ENCODE peak calls at places on chromosomes 12 and 14, in seven cellular contexts. One of them, this sample, is unnamed.

GRCh38 chr12:121263206-121263605 is 33.3 kb downstream of the CAMKK2 start:
- DNase-seq in tibial artery: no peak
- DNase-seq in CD8-positive, alpha-beta T cell: no peak
- DNase-seq in Karpas-422: no peak
- DNase-seq in mesendoderm: no peak
- DNase-seq in A549: no peak
- DNase-seq in pancreas: no peak
- DNase-seq in this sample: no peak

GRCh38 chr12:31589896-31590729 is 823 bp downstream of the DENND5B start:
- DNase-seq in CD8-positive, alpha-beta T cell: peak; percentile 28
- DNase-seq in pancreas: peak; percentile 76
- DNase-seq in A549: peak; percentile 81
- DNase-seq in tibial artery: peak; percentile 86
- DNase-seq in Karpas-422: peak; percentile 68
- DNase-seq in mesendoderm: peak; percentile 72
- DNase-seq in this sample: peak; percentile 32

GRCh38 chr14:91152499-91152898 is 38.6 kb downstream of the DGLUCY start:
- DNase-seq in Karpas-422: no peak
- DNase-seq in CD8-positive, alpha-beta T cell: no peak
- DNase-seq in pancreas: no peak
- DNase-seq in tibial artery: no peak
- DNase-seq in A549: no peak
- DNase-seq in mesendoderm: no peak
- DNase-seq in this sample: no peak

GRCh38 chr12:124392271-124392990 is 97.5 kb downstream of the RFLNA start:
- DNase-seq in tibial artery: peak; percentile 87
- DNase-seq in Karpas-422: peak; percentile 90
- DNase-seq in pancreas: no peak
- DNase-seq in CD8-positive, alpha-beta T cell: no peak
- DNase-seq in A549: peak; percentile 92
- DNase-seq in mesendoderm: peak; percentile 87
- DNase-seq in this sample: no peak

GRCh38 chr12:11754256-11754655 is 104.8 kb downstream of the ETV6 start:
- DNase-seq in pancreas: no peak
- DNase-seq in Karpas-422: no peak
- DNase-seq in A549: no peak
- DNase-seq in mesendoderm: no peak
- DNase-seq in CD8-positive, alpha-beta T cell: no peak
- DNase-seq in tibial artery: no peak
- DNase-seq in this sample: no peak

GRCh38 chr14:91920526-91920925 is 27.0 kb downstream of the FBLN5 start:
- DNase-seq in tibial artery: no peak
- DNase-seq in mesendoderm: no peak
- DNase-seq in A549: no peak
- DNase-seq in CD8-positive, alpha-beta T cell: no peak
- DNase-seq in pancreas: no peak
- DNase-seq in Karpas-422: no peak
- DNase-seq in this sample: no peak

GRCh38 chr12:113535100-113535499 is 63.4 kb upstream of the LHX5 start:
- DNase-seq in pancreas: no peak
- DNase-seq in Karpas-422: no peak
- DNase-seq in A549: no peak
- DNase-seq in mesendoderm: no peak
- DNase-seq in CD8-positive, alpha-beta T cell: no peak
- DNase-seq in tibial artery: no peak
- DNase-seq in this sample: no peak

GRCh38 chr14:102211240-102211639 is 71.5 kb downstream of the WDR20 start:
- DNase-seq in pancreas: no peak
- DNase-seq in Karpas-422: no peak
- DNase-seq in CD8-positive, alpha-beta T cell: no peak
- DNase-seq in mesendoderm: no peak
- DNase-seq in A549: no peak
- DNase-seq in tibial artery: no peak
- DNase-seq in this sample: no peak

GRCh38 chr12:92210062-92210461 is 64.4 kb upstream of the BTG1 start:
- DNase-seq in pancreas: no peak
- DNase-seq in CD8-positive, alpha-beta T cell: no peak
- DNase-seq in mesendoderm: no peak
- DNase-seq in Karpas-422: no peak
- DNase-seq in A549: no peak
- DNase-seq in tibial artery: no peak
- DNase-seq in this sample: no peak

GRCh38 chr12:31491819-31492598 is 98.9 kb downstream of the DENND5B start:
- DNase-seq in CD8-positive, alpha-beta T cell: no peak
- DNase-seq in pancreas: peak; percentile 21
- DNase-seq in mesendoderm: peak; percentile 77
- DNase-seq in tibial artery: no peak
- DNase-seq in Karpas-422: no peak
- DNase-seq in A549: peak; percentile 77
- DNase-seq in this sample: no peak

GRCh38 chr14:90000935-90001334 is 45.2 kb downstream of the TDP1 start:
- DNase-seq in tibial artery: no peak
- DNase-seq in CD8-positive, alpha-beta T cell: no peak
- DNase-seq in Karpas-422: no peak
- DNase-seq in pancreas: no peak
- DNase-seq in A549: no peak
- DNase-seq in mesendoderm: no peak
- DNase-seq in this sample: no peak

GRCh38 chr12:65879878-65880277 is 55.6 kb downstream of the HMGA2 start:
- DNase-seq in A549: no peak
- DNase-seq in pancreas: no peak
- DNase-seq in CD8-positive, alpha-beta T cell: no peak
- DNase-seq in tibial artery: no peak
- DNase-seq in Karpas-422: no peak
- DNase-seq in mesendoderm: no peak
- DNase-seq in this sample: no peak

GRCh38 chr14:68606644-68607043 is 186.2 kb downstream of the ZFP36L1 start:
- DNase-seq in A549: no peak
- DNase-seq in CD8-positive, alpha-beta T cell: no peak
- DNase-seq in Karpas-422: no peak
- DNase-seq in mesendoderm: no peak
- DNase-seq in tibial artery: no peak
- DNase-seq in pancreas: peak; percentile 2
- DNase-seq in this sample: no peak

GRCh38 chr12:68814490-68815231 is 6.7 kb downstream of the MDM2 start:
- DNase-seq in tibial artery: no peak
- DNase-seq in Karpas-422: no peak
- DNase-seq in CD8-positive, alpha-beta T cell: no peak
- DNase-seq in mesendoderm: no peak
- DNase-seq in pancreas: no peak
- DNase-seq in A549: no peak
- DNase-seq in this sample: no peak

GRCh38 chr12:117151195-117152031 is 38.9 kb downstream of the FBXO21 start:
- DNase-seq in Karpas-422: no peak
- DNase-seq in CD8-positive, alpha-beta T cell: no peak
- DNase-seq in pancreas: no peak
- DNase-seq in mesendoderm: peak; percentile 88
- DNase-seq in tibial artery: peak; percentile 79
- DNase-seq in A549: peak; percentile 94
- DNase-seq in this sample: peak; percentile 55

GRCh38 chr14:37598973-37599526 is 3.6 kb downstream of the TTC6 start:
- DNase-seq in CD8-positive, alpha-beta T cell: no peak
- DNase-seq in pancreas: no peak
- DNase-seq in tibial artery: no peak
- DNase-seq in Karpas-422: no peak
- DNase-seq in mesendoderm: no peak
- DNase-seq in A549: no peak
- DNase-seq in this sample: no peak
- H3K4me3 ChIP-seq in CD8-positive, alpha-beta T cell: no peak overlapping the region
- H3K4me3 ChIP-seq in pancreas: no peak overlapping the region
- H3K4me3 ChIP-seq in tibial artery: no peak overlapping the region
- H3K4me3 ChIP-seq in Karpas-422: no peak overlapping the region
- H3K4me3 ChIP-seq in mesendoderm: no peak overlapping the region
- H3K4me3 ChIP-seq in A549: no peak overlapping the region
- H3K4me3 ChIP-seq in this sample: no peak overlapping the region

GRCh38 chr12:105855691-105856405 is 282.9 kb downstream of the NUAK1 start:
- DNase-seq in A549: no peak
- DNase-seq in CD8-positive, alpha-beta T cell: no peak
- DNase-seq in mesendoderm: no peak
- DNase-seq in tibial artery: no peak
- DNase-seq in Karpas-422: no peak
- DNase-seq in pancreas: no peak
- DNase-seq in this sample: no peak

GRCh38 chr12:105850103-105850968 is 288.4 kb downstream of the NUAK1 start:
- DNase-seq in mesendoderm: peak; percentile 51
- DNase-seq in Karpas-422: no peak
- DNase-seq in pancreas: no peak
- DNase-seq in CD8-positive, alpha-beta T cell: no peak
- DNase-seq in tibial artery: no peak
- DNase-seq in A549: no peak
- DNase-seq in this sample: no peak

GRCh38 chr12:105848286-105848685 is 290.5 kb downstream of the NUAK1 start:
- DNase-seq in pancreas: no peak
- DNase-seq in Karpas-422: no peak
- DNase-seq in mesendoderm: peak; percentile 93
- DNase-seq in A549: no peak
- DNase-seq in CD8-positive, alpha-beta T cell: no peak
- DNase-seq in tibial artery: no peak
- DNase-seq in this sample: no peak

GRCh38 chr12:105852496-105852895 is 286.3 kb downstream of the NUAK1 start:
- DNase-seq in mesendoderm: peak; percentile 26
- DNase-seq in tibial artery: no peak
- DNase-seq in Karpas-422: no peak
- DNase-seq in pancreas: no peak
- DNase-seq in CD8-positive, alpha-beta T cell: no peak
- DNase-seq in A549: no peak
- DNase-seq in this sample: no peak

GRCh38 chr12:105852958-105853357 is 285.8 kb downstream of the NUAK1 start:
- DNase-seq in pancreas: no peak
- DNase-seq in CD8-positive, alpha-beta T cell: no peak
- DNase-seq in mesendoderm: no peak
- DNase-seq in tibial artery: no peak
- DNase-seq in Karpas-422: no peak
- DNase-seq in A549: no peak
- DNase-seq in this sample: peak; percentile 33
- H3K27ac ChIP-seq in pancreas: no peak overlapping the region
- H3K27ac ChIP-seq in CD8-positive, alpha-beta T cell: no peak overlapping the region
- H3K27ac ChIP-seq in mesendoderm: no peak overlapping the region
- H3K27ac ChIP-seq in tibial artery: peak overlapping the region; percentile 60
- H3K27ac ChIP-seq in Karpas-422: no peak overlapping the region
- H3K27ac ChIP-seq in A549: no peak overlapping the region
- H3K27ac ChIP-seq in this sample: no peak overlapping the region

DNA sequence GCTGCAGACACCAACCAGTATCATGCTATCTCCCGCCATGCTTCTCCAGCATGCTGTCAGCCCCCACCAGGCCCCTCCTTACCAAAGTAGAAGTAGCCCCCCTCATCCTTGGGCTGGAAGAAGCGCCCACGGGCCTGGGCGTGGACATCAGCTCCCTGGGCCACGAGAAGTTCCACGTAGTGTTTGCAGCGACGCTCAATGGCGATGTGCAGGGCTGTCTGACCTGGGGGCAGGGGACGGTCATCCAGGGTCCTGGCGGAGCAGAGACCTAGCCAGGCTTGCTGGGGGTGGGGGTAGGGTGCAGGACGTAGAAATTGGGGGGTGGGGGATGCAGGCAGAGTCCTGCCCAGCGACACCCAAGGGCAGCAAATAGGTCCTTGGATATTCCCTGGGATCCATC is 32.7 kb downstream of the TRPV4 start:
- DNase-seq in A549: no peak
- DNase-seq in mesendoderm: no peak
- DNase-seq in Karpas-422: no peak
- DNase-seq in pancreas: no peak
- DNase-seq in tibial artery: no peak
- DNase-seq in CD8-positive, alpha-beta T cell: no peak
- DNase-seq in this sample: no peak
- H3K4me3 ChIP-seq in A549: no peak overlapping the region
- H3K4me3 ChIP-seq in mesendoderm: no peak overlapping the region
- H3K4me3 ChIP-seq in Karpas-422: no peak overlapping the region
- H3K4me3 ChIP-seq in pancreas: no peak overlapping the region
- H3K4me3 ChIP-seq in tibial artery: no peak overlapping the region
- H3K4me3 ChIP-seq in CD8-positive, alpha-beta T cell: no peak overlapping the region
- H3K4me3 ChIP-seq in this sample: no peak overlapping the region

GRCh38 chr14:23149745-23150144 is 30.7 kb upstream of the CEBPE start:
- DNase-seq in Karpas-422: no peak
- DNase-seq in pancreas: no peak
- DNase-seq in A549: no peak
- DNase-seq in CD8-positive, alpha-beta T cell: no peak
- DNase-seq in mesendoderm: no peak
- DNase-seq in tibial artery: no peak
- DNase-seq in this sample: no peak
- H3K27ac ChIP-seq in Karpas-422: no peak overlapping the region
- H3K27ac ChIP-seq in pancreas: no peak overlapping the region
- H3K27ac ChIP-seq in A549: no peak overlapping the region
- H3K27ac ChIP-seq in CD8-positive, alpha-beta T cell: no peak overlapping the region
- H3K27ac ChIP-seq in mesendoderm: no peak overlapping the region
- H3K27ac ChIP-seq in tibial artery: peak overlapping the region; percentile 91
- H3K27ac ChIP-seq in this sample: no peak overlapping the region

GRCh38 chr12:46830731-46831334 is 5.0 kb upstream of the SLC38A4 start:
- DNase-seq in Karpas-422: no peak
- DNase-seq in tibial artery: no peak
- DNase-seq in pancreas: peak; percentile 31
- DNase-seq in A549: no peak
- DNase-seq in mesendoderm: peak; percentile 14
- DNase-seq in CD8-positive, alpha-beta T cell: no peak
- DNase-seq in this sample: no peak
- H3K4me3 ChIP-seq in Karpas-422: no peak overlapping the region
- H3K4me3 ChIP-seq in tibial artery: peak overlapping the region; percentile 49
- H3K4me3 ChIP-seq in pancreas: peak overlapping the region; percentile 39
- H3K4me3 ChIP-seq in A549: peak overlapping the region; percentile 34
- H3K4me3 ChIP-seq in mesendoderm: peak overlapping the region; percentile 19
- H3K4me3 ChIP-seq in CD8-positive, alpha-beta T cell: no peak overlapping the region
- H3K4me3 ChIP-seq in this sample: peak overlapping the region; percentile 23

GRCh38 chr14:100109594-100109955 is 44.4 kb downstream of the EVL start:
- DNase-seq in mesendoderm: no peak
- DNase-seq in Karpas-422: no peak
- DNase-seq in tibial artery: no peak
- DNase-seq in A549: no peak
- DNase-seq in CD8-positive, alpha-beta T cell: no peak
- DNase-seq in pancreas: no peak
- DNase-seq in this sample: no peak

GRCh38 chr14:100108042-100108825 is 43.0 kb downstream of the EVL start:
- DNase-seq in Karpas-422: peak; percentile 90
- DNase-seq in A549: peak; percentile 69
- DNase-seq in pancreas: peak; percentile 71
- DNase-seq in CD8-positive, alpha-beta T cell: peak; percentile 86
- DNase-seq in tibial artery: peak; percentile 85
- DNase-seq in mesendoderm: peak; percentile 88
- DNase-seq in this sample: peak; percentile 90

GRCh38 chr14:100107236-100107635 is 42.0 kb downstream of the EVL start:
- DNase-seq in tibial artery: peak; percentile 57
- DNase-seq in mesendoderm: no peak
- DNase-seq in pancreas: no peak
- DNase-seq in CD8-positive, alpha-beta T cell: no peak
- DNase-seq in A549: no peak
- DNase-seq in Karpas-422: no peak
- DNase-seq in this sample: no peak

GRCh38 chr14:100110801-100111200 is 45.6 kb downstream of the EVL start:
- DNase-seq in A549: no peak
- DNase-seq in Karpas-422: no peak
- DNase-seq in tibial artery: no peak
- DNase-seq in mesendoderm: no peak
- DNase-seq in pancreas: no peak
- DNase-seq in CD8-positive, alpha-beta T cell: peak; percentile 15
- DNase-seq in this sample: no peak

GRCh38 chr14:100108840-100109593 is 43.8 kb downstream of the EVL start:
- DNase-seq in mesendoderm: no peak
- DNase-seq in pancreas: no peak
- DNase-seq in Karpas-422: no peak
- DNase-seq in CD8-positive, alpha-beta T cell: no peak
- DNase-seq in tibial artery: no peak
- DNase-seq in A549: no peak
- DNase-seq in this sample: no peak
- H3K27ac ChIP-seq in mesendoderm: no peak overlapping the region
- H3K27ac ChIP-seq in pancreas: no peak overlapping the region
- H3K27ac ChIP-seq in Karpas-422: no peak overlapping the region
- H3K27ac ChIP-seq in CD8-positive, alpha-beta T cell: no peak overlapping the region
- H3K27ac ChIP-seq in tibial artery: peak overlapping the region; percentile 46
- H3K27ac ChIP-seq in A549: peak overlapping the region; percentile 56
- H3K27ac ChIP-seq in this sample: no peak overlapping the region

This sample was measured in tibial nerve.